ENCODE peak calls at places on chromosomes 7 and 10, in four cellular contexts. G is fibroblast of mammary gland, Y is substantia nigra, W is SHP77 treated with DMSO at 0.1 percent for 48 hours. O is an unnamed sample.
A peak's percentile ranks its signal among the peaks of the same experiment; 100 is the strongest.

GRCh38 chr7:98681496-98681895 is 64.4 kb downstream of the NPTX2 start:
- DNase-seq in G (no peak), W (no peak), Y (no peak), O (no peak)

GRCh38 chr10:124077216-124077615 is 16.2 kb downstream of the CHST15 start:
- DNase-seq in W (no peak), Y (no peak), G (no peak), O (no peak)

GRCh38 chr10:68202965-68203358 is 29.0 kb downstream of the ATOH7 start:
- DNase-seq in Y (no peak), G (peak; percentile 65), W (no peak), O (no peak)

GRCh38 chr10:79404690-79405131 is 40.7 kb downstream of the ZCCHC24 start:
- DNase-seq in G (no peak), Y (no peak), W (no peak), O (no peak)

GRCh38 chr10:114576716-114577115 is 81.4 kb downstream of the ABLIM1 start:
- DNase-seq in G (no peak), Y (no peak), W (no peak), O (no peak)

GRCh38 chr7:43234968-43235367 is 122.5 kb downstream of the HECW1 start:
- DNase-seq in G (no peak), W (no peak), Y (no peak), O (no peak)

GRCh38 chr10:74056081-74056818 is 58.3 kb downstream of the VCL start:
- DNase-seq in W (no peak), Y (no peak), G (peak; percentile 59), O (no peak)

GRCh38 chr10:101781655-101781983 is 1.6 kb downstream of the NPM3 start:
- DNase-seq in G (no peak), Y (no peak), W (no peak), O (no peak)

GRCh38 chr10:62934258-62934657 is 118.1 kb upstream of the EGR2 start:
- DNase-seq in W (no peak), G (no peak), Y (peak; percentile 40), O (peak; percentile 79)

GRCh38 chr10:102424916-102425315 is 4.3 kb downstream of the FBXL15 start:
- DNase-seq in W (no peak), G (no peak), Y (no peak), O (no peak)

GRCh38 chr10:80530251-80530650 is 7.5 kb upstream of the SH2D4B start:
- DNase-seq in Y (peak; percentile 32), G (peak; percentile 29), W (no peak), O (peak; percentile 77)

GRCh38 chr10:9158675-9159074 is 1104.2 kb downstream of the GATA3 start:
- DNase-seq in Y (no peak), W (no peak), G (no peak), O (no peak)

GRCh38 chr7:103011650-103012049 is 62.9 kb downstream of the FBXL13 start:
- DNase-seq in Y (no peak), G (peak; percentile 35), W (no peak), O (no peak)

GRCh38 chr10:15775513-15775912 is 55.8 kb upstream of the ITGA8 start:
- DNase-seq in Y (no peak), W (no peak), G (peak; percentile 76), O (no peak)

GRCh38 chr10:119595134-119595714 is 1.5 kb downstream of the TIAL1 start:
- DNase-seq in G (peak; percentile 56), Y (no peak), W (no peak), O (peak; percentile 58)

GRCh38 chr7:101172005-101172853 is 6.9 kb upstream of the VGF start:
- DNase-seq in G (no peak), Y (no peak), W (peak; percentile 32), O (no peak)

GRCh38 chr10:119020627-119020946 is 8.9 kb upstream of the NANOS1 start:
- DNase-seq in W (no peak), Y (no peak), G (peak; percentile 79), O (no peak)

GRCh38 chr7:72308986-72309385 is 103.2 kb downstream of the CALN1 start:
- DNase-seq in W (no peak), Y (no peak), G (no peak), O (no peak)

GRCh38 chr10:74234569-74234968 is 83.5 kb downstream of the ADK start:
- DNase-seq in Y (no peak), W (no peak), G (peak; percentile 35), O (peak; percentile 68)

GRCh38 chr7:121181357-121181756 is 147.4 kb upstream of the WNT16 start:
- DNase-seq in Y (no peak), W (no peak), G (no peak), O (no peak)

GRCh38 chr10:112565434-112566053 is 118.5 kb downstream of the VTI1A start:
- DNase-seq in G (peak; percentile 76), W (peak; percentile 27), Y (peak; percentile 42), O (peak; percentile 90)

GRCh38 chr10:44154956-44155355 is 229.9 kb downstream of the CXCL12 start:
- DNase-seq in W (no peak), Y (no peak), G (no peak), O (no peak)

GRCh38 chr10:34737772-34738169 is 77.3 kb downstream of the PARD3 start:
- DNase-seq in W (no peak), G (no peak), Y (no peak), O (no peak)

GRCh38 chr10:30505543-30506298 is 71.7 kb downstream of the MAP3K8 start:
- DNase-seq in G (no peak), W (no peak), Y (no peak), O (no peak)

GRCh38 chr7:91636129-91636724 is 244.3 kb downstream of the MTERF1 start:
- DNase-seq in W (no peak), G (peak; percentile 43), Y (no peak), O (peak; percentile 78)

GRCh38 chr10:47318706-47319105 is 3.5 kb upstream of the GDF2 start:
- DNase-seq in G (peak; percentile 11), Y (no peak), W (no peak), O (no peak)

GRCh38 chr7:104230606-104231005 is 22.8 kb upstream of the ORC5 start:
- DNase-seq in G (peak; percentile 45), W (peak; percentile 66), Y (no peak), O (no peak)

GRCh38 chr10:26952094-26952493 is 91.3 kb upstream of the ABI1 start:
- DNase-seq in W (no peak), G (no peak), Y (no peak), O (no peak)

GRCh38 chr10:101894742-101895141 is 51.1 kb upstream of the KCNIP2 start:
- DNase-seq in G (no peak), Y (no peak), W (no peak), O (no peak)

GRCh38 chr10:121158988-121159579 is 307.9 kb downstream of the WDR11 start:
- DNase-seq in Y (peak; percentile 47), G (no peak), W (no peak), O (no peak)

GRCh38 chr10:119347181-119347974 is 140.0 kb downstream of the GRK5 start:
- DNase-seq in G (no peak), Y (no peak), W (no peak), O (no peak)

GRCh38 chr7:52592698-52593097 is 442.7 kb upstream of the POM121L12 start:
- DNase-seq in Y (no peak), G (no peak), W (no peak), O (no peak)

GRCh38 chr7:71633571-71634008 is 501.6 kb downstream of the GALNT17 start:
- DNase-seq in Y (no peak), W (no peak), G (peak; percentile 92), O (no peak)

GRCh38 chr7:106421181-106421762 is 136.5 kb upstream of the NAMPT start:
- DNase-seq in W (peak; percentile 20), Y (peak; percentile 63), G (peak; percentile 94), O (peak; percentile 82)

GRCh38 chr7:119761776-119762175 is 511.2 kb upstream of the KCND2 start:
- DNase-seq in W (no peak), Y (no peak), G (peak; percentile 82), O (no peak)

GRCh38 chr7:112131016-112131415 is 75.2 kb downstream of the DOCK4 start:
- DNase-seq in W (peak; percentile 3), Y (no peak), G (no peak), O (no peak)

GRCh38 chr10:129193148-129193547 is 273.9 kb upstream of the MGMT start:
- DNase-seq in Y (no peak), G (peak; percentile 39), W (no peak), O (no peak)

GRCh38 chr7:117809958-117810357 is 63.3 kb downstream of the CTTNBP2 start:
- DNase-seq in G (no peak), Y (no peak), W (no peak), O (no peak)

O was measured in Kasumi-1.